ENCODE peak calls at places on chromosomes 6 and 20, in eight cellular contexts. One of them, this sample, is unnamed.

GRCh38 chr6:2061880-2062279 is 183.5 kb downstream of the GMDS start:
- DNase-seq in AG10803: no peak
- DNase-seq in esophagus muscularis mucosa: no peak
- DNase-seq in GM20000: no peak
- DNase-seq in sigmoid colon: no peak
- DNase-seq in Peyer's patch: no peak
- DNase-seq in A549: no peak
- DNase-seq in HFFc6: no peak
- DNase-seq in this sample: peak

GRCh38 chr6:87754828-87755227 is 52.8 kb upstream of the AKIRIN2 start:
- DNase-seq in AG10803: no peak
- DNase-seq in esophagus muscularis mucosa: no peak
- DNase-seq in GM20000: peak
- DNase-seq in sigmoid colon: no peak
- DNase-seq in Peyer's patch: no peak
- DNase-seq in A549: no peak
- DNase-seq in HFFc6: no peak
- DNase-seq in this sample: no peak

GRCh38 chr20:58810879-58811250 is 39.8 kb downstream of the GNAS-AS1 start:
- DNase-seq in AG10803: no peak
- DNase-seq in esophagus muscularis mucosa: no peak
- DNase-seq in GM20000: no peak
- DNase-seq in sigmoid colon: no peak
- DNase-seq in Peyer's patch: no peak
- DNase-seq in A549: no peak
- DNase-seq in HFFc6: no peak
- DNase-seq in this sample: no peak

GRCh38 chr6:37942606-37943376 is 123.3 kb downstream of the ZFAND3 start:
- DNase-seq in AG10803: no peak
- DNase-seq in esophagus muscularis mucosa: no peak
- DNase-seq in GM20000: no peak
- DNase-seq in sigmoid colon: no peak
- DNase-seq in Peyer's patch: no peak
- DNase-seq in A549: no peak
- DNase-seq in HFFc6: no peak
- DNase-seq in this sample: no peak

GRCh38 chr20:58669287-58670006 is 18.4 kb downstream of the STX16 start:
- DNase-seq in AG10803: no peak
- DNase-seq in esophagus muscularis mucosa: peak
- DNase-seq in GM20000: peak
- DNase-seq in sigmoid colon: no peak
- DNase-seq in Peyer's patch: no peak
- DNase-seq in A549: no peak
- DNase-seq in HFFc6: no peak
- DNase-seq in this sample: no peak

GRCh38 chr6:105651969-105652368 is 249.1 kb upstream of the PREP start:
- DNase-seq in AG10803: no peak
- DNase-seq in esophagus muscularis mucosa: no peak
- DNase-seq in GM20000: no peak
- DNase-seq in sigmoid colon: no peak
- DNase-seq in Peyer's patch: no peak
- DNase-seq in A549: no peak
- DNase-seq in HFFc6: no peak
- DNase-seq in this sample: no peak

GRCh38 chr20:38986663-38987062 is 24.5 kb downstream of the DHX35 start:
- DNase-seq in AG10803: no peak
- DNase-seq in esophagus muscularis mucosa: no peak
- DNase-seq in GM20000: no peak
- DNase-seq in sigmoid colon: no peak
- DNase-seq in Peyer's patch: no peak
- DNase-seq in A549: no peak
- DNase-seq in HFFc6: no peak
- DNase-seq in this sample: no peak

GRCh38 chr6:157047328-157047727 is 270.1 kb downstream of the ARID1B start:
- DNase-seq in AG10803: no peak
- DNase-seq in esophagus muscularis mucosa: no peak
- DNase-seq in GM20000: no peak
- DNase-seq in sigmoid colon: no peak
- DNase-seq in Peyer's patch: no peak
- DNase-seq in A549: no peak
- DNase-seq in HFFc6: no peak
- DNase-seq in this sample: no peak

GRCh38 chr6:138498575-138499302 is 555 bp downstream of the NHSL1 start:
- DNase-seq in AG10803: no peak
- DNase-seq in esophagus muscularis mucosa: no peak
- DNase-seq in GM20000: no peak
- DNase-seq in sigmoid colon: no peak
- DNase-seq in Peyer's patch: no peak
- DNase-seq in A549: no peak
- DNase-seq in HFFc6: no peak
- DNase-seq in this sample: no peak

GRCh38 chr20:48066851-48067250 is 281.6 kb upstream of the SULF2 start:
- DNase-seq in AG10803: no peak
- DNase-seq in esophagus muscularis mucosa: no peak
- DNase-seq in GM20000: no peak
- DNase-seq in sigmoid colon: no peak
- DNase-seq in Peyer's patch: no peak
- DNase-seq in A549: no peak
- DNase-seq in HFFc6: no peak
- DNase-seq in this sample: no peak

GRCh38 chr6:124226396-124226795 is 422.7 kb downstream of the NKAIN2 start:
- DNase-seq in AG10803: no peak
- DNase-seq in esophagus muscularis mucosa: no peak
- DNase-seq in GM20000: no peak
- DNase-seq in sigmoid colon: no peak
- DNase-seq in Peyer's patch: no peak
- DNase-seq in A549: no peak
- DNase-seq in HFFc6: no peak
- DNase-seq in this sample: peak

GRCh38 chr6:124203106-124203811 is 399.6 kb downstream of the NKAIN2 start:
- DNase-seq in AG10803: no peak
- DNase-seq in esophagus muscularis mucosa: no peak
- DNase-seq in GM20000: no peak
- DNase-seq in sigmoid colon: no peak
- DNase-seq in Peyer's patch: no peak
- DNase-seq in A549: no peak
- DNase-seq in HFFc6: no peak
- DNase-seq in this sample: peak

GRCh38 chr6:20997143-20997792 is 463.0 kb downstream of the CDKAL1 start:
- DNase-seq in AG10803: no peak
- DNase-seq in esophagus muscularis mucosa: no peak
- DNase-seq in GM20000: no peak
- DNase-seq in sigmoid colon: no peak
- DNase-seq in Peyer's patch: no peak
- DNase-seq in A549: no peak
- DNase-seq in HFFc6: no peak
- DNase-seq in this sample: no peak

GRCh38 chr6:158769696-158770446 is 49.3 kb downstream of the EZR start:
- DNase-seq in AG10803: no peak
- DNase-seq in esophagus muscularis mucosa: no peak
- DNase-seq in GM20000: no peak
- DNase-seq in sigmoid colon: peak
- DNase-seq in Peyer's patch: no peak
- DNase-seq in A549: no peak
- DNase-seq in HFFc6: no peak
- DNase-seq in this sample: peak

GRCh38 chr6:142374965-142375733 is 73.3 kb downstream of the ADGRG6 start:
- DNase-seq in AG10803: peak
- DNase-seq in esophagus muscularis mucosa: no peak
- DNase-seq in GM20000: no peak
- DNase-seq in sigmoid colon: no peak
- DNase-seq in Peyer's patch: no peak
- DNase-seq in A549: peak
- DNase-seq in HFFc6: peak
- DNase-seq in this sample: no peak

GRCh38 chr20:5114403-5114802 is 5.4 kb downstream of the PCNA start:
- DNase-seq in AG10803: no peak
- DNase-seq in esophagus muscularis mucosa: no peak
- DNase-seq in GM20000: no peak
- DNase-seq in sigmoid colon: no peak
- DNase-seq in Peyer's patch: no peak
- DNase-seq in A549: no peak
- DNase-seq in HFFc6: no peak
- DNase-seq in this sample: no peak

GRCh38 chr6:105137388-105137787 is 42.4 kb downstream of the POPDC3 start:
- DNase-seq in AG10803: no peak
- DNase-seq in esophagus muscularis mucosa: no peak
- DNase-seq in GM20000: no peak
- DNase-seq in sigmoid colon: peak
- DNase-seq in Peyer's patch: no peak
- DNase-seq in A549: no peak
- DNase-seq in HFFc6: no peak
- DNase-seq in this sample: no peak

GRCh38 chr6:56999049-56999448 is 44.1 kb downstream of the BEND6 start:
- DNase-seq in AG10803: no peak
- DNase-seq in esophagus muscularis mucosa: no peak
- DNase-seq in GM20000: no peak
- DNase-seq in sigmoid colon: no peak
- DNase-seq in Peyer's patch: no peak
- DNase-seq in A549: no peak
- DNase-seq in HFFc6: no peak
- DNase-seq in this sample: no peak
- TF ChIP-seq CTCF in AG10803: no peak
- TF ChIP-seq CTCF in esophagus muscularis mucosa: no peak
- TF ChIP-seq CTCF in GM20000: no peak
- TF ChIP-seq CTCF in sigmoid colon: no peak
- TF ChIP-seq CTCF in Peyer's patch: no peak
- TF ChIP-seq CTCF in A549: no peak
- TF ChIP-seq CTCF in HFFc6: no peak
- TF ChIP-seq CTCF in this sample: no peak

DNA sequence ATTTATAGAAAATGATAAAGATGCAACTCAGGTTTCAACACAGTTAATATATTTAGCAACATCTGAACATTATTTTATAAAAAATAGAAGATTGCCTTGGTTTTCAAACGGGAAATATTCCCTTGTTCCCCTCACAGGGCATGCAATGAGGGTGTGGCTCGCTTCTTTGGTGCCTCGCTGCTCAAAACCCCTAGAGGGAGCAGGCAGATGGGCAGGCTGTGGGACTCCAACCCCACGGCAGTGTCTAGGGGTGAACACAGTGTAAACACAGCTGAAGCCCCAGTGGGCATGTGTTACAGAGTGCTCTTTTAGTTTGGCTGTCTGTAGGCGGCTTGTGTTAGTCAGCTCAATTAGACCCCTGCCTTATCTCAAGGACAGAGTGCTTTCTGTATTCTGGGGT is 560.8 kb upstream of the IMPG1 start:
- DNase-seq in AG10803: no peak
- DNase-seq in esophagus muscularis mucosa: no peak
- DNase-seq in GM20000: no peak
- DNase-seq in sigmoid colon: no peak
- DNase-seq in Peyer's patch: no peak
- DNase-seq in A549: no peak
- DNase-seq in HFFc6: no peak
- DNase-seq in this sample: no peak
- TF ChIP-seq CTCF in AG10803: no peak
- TF ChIP-seq CTCF in esophagus muscularis mucosa: no peak
- TF ChIP-seq CTCF in GM20000: no peak
- TF ChIP-seq CTCF in sigmoid colon: no peak
- TF ChIP-seq CTCF in Peyer's patch: no peak
- TF ChIP-seq CTCF in A549: no peak
- TF ChIP-seq CTCF in HFFc6: no peak
- TF ChIP-seq CTCF in this sample: no peak

DNA sequence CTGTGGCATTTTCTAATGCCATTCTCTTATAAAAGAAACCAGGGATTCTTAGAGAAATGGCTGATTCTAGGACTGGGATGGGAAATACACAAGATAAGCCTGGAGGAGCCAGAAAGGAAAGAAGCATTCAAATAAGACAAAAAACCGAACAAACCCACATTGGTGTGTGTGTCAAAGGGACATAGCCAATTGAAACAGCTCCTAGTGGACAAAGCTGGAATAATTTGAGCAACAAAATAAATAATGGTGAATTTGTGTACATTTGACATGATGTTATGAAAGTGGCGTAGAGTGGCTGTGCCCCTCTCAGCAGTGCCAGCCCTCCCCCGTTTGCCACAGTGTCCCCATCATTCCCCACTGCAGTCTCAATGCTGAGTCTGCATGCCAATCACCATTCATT is 55.5 kb downstream of the B3GAT2 start:
- DNase-seq in AG10803: no peak
- DNase-seq in esophagus muscularis mucosa: no peak
- DNase-seq in GM20000: no peak
- DNase-seq in sigmoid colon: no peak
- DNase-seq in Peyer's patch: no peak
- DNase-seq in A549: peak
- DNase-seq in HFFc6: peak
- DNase-seq in this sample: no peak
- TF ChIP-seq CTCF in AG10803: peak
- TF ChIP-seq CTCF in esophagus muscularis mucosa: peak
- TF ChIP-seq CTCF in GM20000: no peak
- TF ChIP-seq CTCF in sigmoid colon: no peak
- TF ChIP-seq CTCF in Peyer's patch: no peak
- TF ChIP-seq CTCF in A549: no peak
- TF ChIP-seq CTCF in HFFc6: peak
- TF ChIP-seq CTCF in this sample: peak

GRCh38 chr6:44257753-44258324 is 511 bp upstream of the SLC35B2 start:
- DNase-seq in AG10803: no peak
- DNase-seq in esophagus muscularis mucosa: no peak
- DNase-seq in GM20000: peak
- DNase-seq in sigmoid colon: no peak
- DNase-seq in Peyer's patch: peak
- DNase-seq in A549: no peak
- DNase-seq in HFFc6: no peak
- DNase-seq in this sample: no peak
- TF ChIP-seq CTCF in AG10803: no peak
- TF ChIP-seq CTCF in esophagus muscularis mucosa: no peak
- TF ChIP-seq CTCF in GM20000: no peak
- TF ChIP-seq CTCF in sigmoid colon: no peak
- TF ChIP-seq CTCF in Peyer's patch: no peak
- TF ChIP-seq CTCF in A549: no peak
- TF ChIP-seq CTCF in HFFc6: peak
- TF ChIP-seq CTCF in this sample: no peak

GRCh38 chr6:57217270-57217669 is 4.8 kb downstream of the RAB23 start:
- DNase-seq in AG10803: no peak
- DNase-seq in esophagus muscularis mucosa: no peak
- DNase-seq in GM20000: no peak
- DNase-seq in sigmoid colon: no peak
- DNase-seq in Peyer's patch: no peak
- DNase-seq in A549: no peak
- DNase-seq in HFFc6: no peak
- DNase-seq in this sample: no peak

GRCh38 chr6:57215260-57215659 is 6.8 kb downstream of the RAB23 start:
- DNase-seq in AG10803: no peak
- DNase-seq in esophagus muscularis mucosa: no peak
- DNase-seq in GM20000: no peak
- DNase-seq in sigmoid colon: no peak
- DNase-seq in Peyer's patch: no peak
- DNase-seq in A549: no peak
- DNase-seq in HFFc6: no peak
- DNase-seq in this sample: no peak

GRCh38 chr6:57221191-57221935 is 744 bp downstream of the RAB23 start:
- DNase-seq in AG10803: peak
- DNase-seq in esophagus muscularis mucosa: peak
- DNase-seq in GM20000: peak
- DNase-seq in sigmoid colon: peak
- DNase-seq in Peyer's patch: peak
- DNase-seq in A549: peak
- DNase-seq in HFFc6: peak
- DNase-seq in this sample: no peak

GRCh38 chr6:57220083-57220703 is 1.9 kb downstream of the RAB23 start:
- DNase-seq in AG10803: no peak
- DNase-seq in esophagus muscularis mucosa: no peak
- DNase-seq in GM20000: no peak
- DNase-seq in sigmoid colon: no peak
- DNase-seq in Peyer's patch: no peak
- DNase-seq in A549: no peak
- DNase-seq in HFFc6: no peak
- DNase-seq in this sample: no peak

GRCh38 chr6:57216235-57217101 is 5.6 kb downstream of the RAB23 start:
- DNase-seq in AG10803: peak
- DNase-seq in esophagus muscularis mucosa: no peak
- DNase-seq in GM20000: no peak
- DNase-seq in sigmoid colon: peak
- DNase-seq in Peyer's patch: no peak
- DNase-seq in A549: no peak
- DNase-seq in HFFc6: no peak
- DNase-seq in this sample: peak
- TF ChIP-seq CTCF in AG10803: peak
- TF ChIP-seq CTCF in esophagus muscularis mucosa: peak
- TF ChIP-seq CTCF in GM20000: no peak
- TF ChIP-seq CTCF in sigmoid colon: peak
- TF ChIP-seq CTCF in Peyer's patch: no peak
- TF ChIP-seq CTCF in A549: no peak
- TF ChIP-seq CTCF in HFFc6: peak
- TF ChIP-seq CTCF in this sample: no peak